ENCODE peak calls at places on chromosomes 13 and 19, in nine cellular contexts. N is T47D; E is ascending aorta; S is stimulated activated CD4-positive, alpha-beta T cell treated with anti-CD3 and anti-CD28 coated beads, Interleukin-2, amount 100 ng/mL, for 48 hours; L is HCT116; T is T-helper 1 cell; V is tibial artery; B is MCF 10A; X is NCI-H774. M is an unnamed sample.

GRCh38 chr13:52130641-52131040 is 1.8 kb upstream of the NEK5 start:
- DNase-seq in N (peak; percentile 4), E (no peak), S (no peak), L (no peak), T (no peak), V (no peak), B (peak; percentile 50), X (no peak), M (no peak)

GRCh38 chr13:88196106-88196505 is 524.9 kb downstream of the SLITRK5 start:
- DNase-seq in N (no peak), E (no peak), S (no peak), L (no peak), T (no peak), V (no peak), B (no peak), X (no peak), M (no peak)

GRCh38 chr19:1986357-1987162 is 29.0 kb downstream of the BTBD2 start:
- DNase-seq in N (no peak), E (no peak), S (no peak), L (no peak), T (no peak), V (no peak), B (no peak), X (no peak), M (no peak)

GRCh38 chr19:32296694-32297093 is 48.7 kb upstream of the ZNF507 start:
- DNase-seq in N (no peak), E (no peak), S (no peak), L (no peak), T (no peak), V (no peak), B (no peak), X (no peak), M (no peak)

GRCh38 chr13:42396901-42397670 is 125.1 kb downstream of the AKAP11 start:
- DNase-seq in N (no peak), E (no peak), S (no peak), L (no peak), T (no peak), V (no peak), B (peak; percentile 10), X (no peak), M (no peak)

GRCh38 chr13:38223093-38223492 is 126.6 kb upstream of the UFM1 start:
- DNase-seq in N (peak; percentile 27), E (no peak), S (no peak), L (no peak), T (no peak), V (no peak), B (peak; percentile 32), X (no peak), M (no peak)

GRCh38 chr19:53086949-53087348 is 16.3 kb downstream of the ZNF160 start:
- DNase-seq in N (no peak), E (no peak), S (no peak), L (no peak), T (no peak), V (no peak), B (no peak), X (no peak), M (no peak)

GRCh38 chr19:29668746-29669609 is 3.7 kb downstream of the PLEKHF1 start:
- DNase-seq in N (no peak), E (no peak), S (no peak), L (no peak), T (no peak), V (no peak), B (no peak), X (no peak), M (no peak)

GRCh38 chr19:37304190-37304883 is 66.6 kb upstream of the ZNF527 start:
- DNase-seq in N (peak; percentile 80), E (no peak), S (no peak), L (no peak), T (no peak), V (no peak), B (no peak), X (peak; percentile 37), M (no peak)